ENCODE peak calls at places on chromosome X, in nine cellular contexts. C is HepG2, E is right lobe of liver, D is endothelial cell of umbilical vein, Z is tibial nerve, F is uterus, R is heart left ventricle, Y is sigmoid colon, N is spleen. V is an unnamed sample.

GRCh38 chrX:150146271-150146888 is 208.1 kb upstream of the EOLA2 start:
- DNase-seq in C (no peak), E (no peak), D (no peak), Z (no peak), F (no peak), R (no peak), Y (no peak), N (no peak), V (no peak)

GRCh38 chrX:17488036-17488435 is 113.0 kb downstream of the NHS start:
- DNase-seq in C (no peak), E (no peak), D (no peak), Z (no peak), F (no peak), R (no peak), Y (no peak), N (no peak), V (no peak)

GRCh38 chrX:41350150-41350975 is 16.4 kb downstream of the DDX3X start:
- DNase-seq in C (no peak), E (no peak), D (peak; percentile 17), Z (no peak), F (no peak), R (no peak), Y (no peak), N (no peak), V (no peak)

GRCh38 chrX:40933132-40934078 is 151.8 kb upstream of the USP9X start:
- DNase-seq in C (no peak), E (no peak), D (peak; percentile 82), Z (no peak), F (no peak), R (no peak), Y (no peak), N (no peak), V (no peak)

GRCh38 chrX:128021566-128021965 is 30.6 kb downstream of the ACTRT1 start:
- DNase-seq in C (no peak), E (no peak), D (peak; percentile 62), Z (no peak), F (no peak), R (no peak), Y (no peak), N (no peak), V (no peak)

GRCh38 chrX:135340827-135341226 is 31.5 kb downstream of the ETDC start:
- DNase-seq in C (no peak), E (no peak), D (no peak), Z (no peak), F (no peak), R (no peak), Y (no peak), N (no peak), V (no peak)

GRCh38 chrX:100911731-100912130 is 17.0 kb downstream of the XKRX start:
- DNase-seq in C (no peak), E (no peak), D (peak; percentile 5), Z (no peak), F (no peak), R (no peak), Y (no peak), N (no peak), V (no peak)

GRCh38 chrX:47366051-47366722 is 4.2 kb upstream of the ZNF157 start:
- DNase-seq in C (no peak), E (peak; percentile 58), D (peak; percentile 62), Z (no peak), F (peak; percentile 60), R (peak; percentile 70), Y (peak; percentile 78), N (peak; percentile 88), V (peak; percentile 88)

GRCh38 chrX:119292445-119292844 is 56.4 kb downstream of the PGRMC1 start:
- DNase-seq in C (no peak), E (no peak), D (no peak), Z (no peak), F (no peak), R (no peak), Y (no peak), N (no peak), V (no peak)

GRCh38 chrX:1598021-1598875 is 6.8 kb downstream of the AKAP17A start:
- DNase-seq in C (no peak), E (no peak), D (no peak), Z (peak; percentile 11), F (no peak), R (no peak), Y (no peak), N (peak; percentile 69), V (peak; percentile 78)

GRCh38 chrX:23901805-23902204 is 5.9 kb downstream of the APOO start:
- DNase-seq in C (peak; percentile 77), E (no peak), D (peak; percentile 81), Z (peak; percentile 13), F (peak; percentile 59), R (no peak), Y (peak; percentile 70), N (no peak), V (no peak)

GRCh38 chrX:111608724-111609123 is 72.2 kb upstream of the ALG13 start:
- DNase-seq in C (no peak), E (no peak), D (no peak), Z (no peak), F (no peak), R (no peak), Y (no peak), N (no peak), V (no peak)

GRCh38 chrX:123217077-123217476 is 33.0 kb downstream of the GRIA3 start:
- DNase-seq in C (no peak), E (no peak), D (no peak), Z (no peak), F (no peak), R (no peak), Y (no peak), N (no peak), V (no peak)

GRCh38 chrX:17878028-17878670 is 17.1 kb upstream of the RAI2 start:
- DNase-seq in C (no peak), E (no peak), D (no peak), Z (no peak), F (no peak), R (no peak), Y (no peak), N (no peak), V (no peak)

GRCh38 chrX:115259238-115259875 is 25.5 kb upstream of the LRCH2 start:
- DNase-seq in C (no peak), E (no peak), D (no peak), Z (no peak), F (no peak), R (no peak), Y (no peak), N (no peak), V (no peak)

GRCh38 chrX:73850124-73851013 is 287.4 kb downstream of the CHIC1 start:
- DNase-seq in C (peak; percentile 1), E (peak; percentile 73), D (peak; percentile 11), Z (no peak), F (peak; percentile 33), R (no peak), Y (peak; percentile 75), N (no peak), V (no peak)
- H3K4me3 ChIP-seq in C (no peak overlapping the region), E (peak overlapping the region; percentile 13), D (no peak overlapping the region), Z (no peak overlapping the region), F (no peak overlapping the region), R (no peak overlapping the region), Y (no peak overlapping the region), N (no peak overlapping the region), V (no peak overlapping the region)

GRCh38 chrX:103356023-103356798 is at the start of gene TCEAL9:
- DNase-seq in C (peak; percentile 51), E (peak; percentile 57), D (peak; percentile 79), Z (peak; percentile 20), F (peak; percentile 84), R (peak; percentile 51), Y (peak; percentile 87), N (no peak), V (peak; percentile 34)
- TF ChIP-seq POLR2A in C (peak; percentile 70), E (peak; percentile 63), D (peak; percentile 78), Z (peak; percentile 88), F (peak; percentile 89), R (no peak), Y (peak; percentile 79), N (peak; percentile 48), V (no peak)

DNA sequence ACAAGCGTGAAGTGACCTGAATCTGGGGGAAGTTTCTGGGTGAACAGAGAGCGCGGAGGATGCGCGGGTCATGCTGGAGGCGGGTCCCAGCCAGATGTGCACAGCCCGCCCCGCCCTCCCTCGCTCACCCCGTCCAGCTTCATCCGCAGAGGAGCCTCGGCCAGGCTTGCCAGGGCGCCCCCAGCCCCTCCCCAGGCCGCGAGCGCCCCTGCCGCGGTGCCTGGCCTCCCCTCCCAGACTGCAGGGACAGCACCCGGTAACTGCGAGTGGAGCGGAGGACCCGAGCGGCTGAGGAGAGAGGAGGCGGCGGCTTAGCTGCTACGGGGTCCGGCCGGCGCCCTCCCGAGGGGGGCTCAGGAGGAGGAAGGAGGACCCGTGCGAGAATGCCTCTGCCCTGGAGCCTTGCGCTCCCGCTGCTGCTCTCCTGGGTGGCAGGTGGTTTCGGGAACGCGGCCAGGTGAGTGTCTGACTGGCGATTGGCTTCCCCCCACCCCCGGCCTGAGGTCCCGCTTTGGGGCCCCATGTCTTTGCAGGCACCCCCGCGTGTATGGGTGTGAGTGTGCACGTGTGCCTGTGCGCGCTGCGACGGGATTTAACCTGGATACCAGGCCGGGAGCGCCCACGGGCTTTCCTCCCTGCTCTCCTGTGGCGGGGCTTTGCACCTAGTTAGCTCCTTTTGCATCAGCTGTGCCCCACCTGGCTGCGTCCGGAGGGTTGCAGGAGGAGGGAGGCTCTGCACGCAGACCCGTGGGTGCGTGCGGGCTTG is at the start of gene EGFL6:
- DNase-seq in C (no peak), E (peak; percentile 43), D (no peak), Z (no peak), F (no peak), R (no peak), Y (no peak), N (peak; percentile 67), V (no peak)
- H3K4me3 ChIP-seq in C (no peak within 1 kb of the TSS), E (no peak within 1 kb of the TSS), D (no peak within 1 kb of the TSS), Z (peak within 1 kb of the TSS; percentile 12), F (no peak within 1 kb of the TSS), R (no peak within 1 kb of the TSS), Y (no peak within 1 kb of the TSS), N (no peak within 1 kb of the TSS), V (no peak within 1 kb of the TSS)

GRCh38 chrX:152832520-152832919 is 1.7 kb downstream of the NSDHL start:
- DNase-seq in C (no peak), E (no peak), D (no peak), Z (no peak), F (no peak), R (no peak), Y (no peak), N (no peak), V (no peak)

GRCh38 chrX:152824841-152825374 is 5.6 kb downstream of the CETN2 start:
- DNase-seq in C (no peak), E (no peak), D (no peak), Z (no peak), F (no peak), R (no peak), Y (no peak), N (no peak), V (no peak)

GRCh38 chrX:152831391-152831790 is 528 bp downstream of the NSDHL start:
- DNase-seq in C (no peak), E (no peak), D (no peak), Z (no peak), F (no peak), R (no peak), Y (no peak), N (no peak), V (no peak)

GRCh38 chrX:152833378-152833777 is 2.5 kb downstream of the NSDHL start:
- DNase-seq in C (peak; percentile 60), E (no peak), D (no peak), Z (no peak), F (no peak), R (no peak), Y (no peak), N (no peak), V (no peak)

GRCh38 chrX:152830312-152831305 is at the start of the genes CETN2 and NSDHL:
- DNase-seq in C (peak; percentile 91), E (peak; percentile 97), D (peak; percentile 97), Z (peak; percentile 88), F (peak; percentile 94), R (peak; percentile 97), Y (peak; percentile 98), N (peak; percentile 96), V (peak; percentile 99)
- TF ChIP-seq POLR2A in C (peak; percentile 77), E (peak; percentile 62), D (peak; percentile 56), Z (peak; percentile 36), F (peak; percentile 49), R (no peak), Y (no peak), N (no peak), V (no peak)

V was measured in lower leg skin.